ENCODE peak calls at places on chromosomes 3 and 15, in six cellular contexts. D is AG08395, X is GM10248, Z is NCI-H460, K is brain microvascular endothelial cell, U is fibroblast of the conjunctiva. T is an unnamed sample.

GRCh38 chr3:30655187-30655812 is 48.9 kb downstream of the TGFBR2 start:
- DNase-seq in Z (no peak), U (no peak), X (no peak), K (peak; percentile 53), D (no peak), T (no peak)

GRCh38 chr3:27724459-27725197 is 2.5 kb upstream of the EOMES start:
- DNase-seq in Z (no peak), X (no peak), K (no peak), U (no peak), D (no peak), T (no peak)

GRCh38 chr15:72474912-72475601 is 927 bp downstream of the ARIH1 start:
- DNase-seq in U (peak; percentile 70), X (peak; percentile 74), Z (peak; percentile 43), K (peak; percentile 70), D (peak; percentile 68), T (peak; percentile 69)

GRCh38 chr3:24451461-24452099 is 43.1 kb downstream of the THRB start:
- DNase-seq in D (no peak), Z (peak; percentile 18), U (no peak), X (no peak), K (no peak), T (no peak)

GRCh38 chr3:197541756-197542539 is 13.8 kb downstream of the BDH1 start:
- DNase-seq in D (peak; percentile 85), X (no peak), K (peak; percentile 86), U (peak; percentile 69), Z (no peak), T (peak; percentile 74)

GRCh38 chr3:64666171-64666581 is 21.6 kb downstream of the ADAMTS9 start:
- DNase-seq in Z (no peak), X (no peak), D (peak; percentile 62), U (no peak), K (no peak), T (no peak)

GRCh38 chr3:50237754-50238548 is 1.9 kb downstream of the GNAI2 start:
- DNase-seq in U (peak; percentile 51), D (peak; percentile 86), X (peak; percentile 87), Z (peak; percentile 46), K (peak; percentile 70), T (peak; percentile 94)

GRCh38 chr3:88149146-88149515 is 628 bp upstream of the C3orf38 start:
- DNase-seq in X (peak; percentile 16), Z (peak; percentile 19), K (no peak), D (peak; percentile 6), U (no peak), T (peak; percentile 14)